ENCODE peak calls at places on chromosomes 7 and 10, in seven cellular contexts. M is body of pancreas, U is cardiac muscle cell, V is heart left ventricle, G is spleen, F is AG04450, L is fibroblast of pulmonary artery. H is an unnamed sample.

GRCh38 chr10:62079885-62080559 is 178.5 kb downstream of the ARID5B start:
- DNase-seq in M (no peak), U (no peak), V (no peak), G (no peak), F (no peak), L (no peak), H (no peak)

GRCh38 chr7:1127001-1127400 is 33.0 kb downstream of the ZFAND2A start:
- DNase-seq in M (no peak), U (no peak), V (no peak), G (peak), F (no peak), L (no peak), H (no peak)

GRCh38 chr7:27152816-27153486 is 568 bp upstream of the HOXA3 start:
- DNase-seq in M (no peak), U (no peak), V (peak), G (peak), F (no peak), L (no peak), H (no peak)

GRCh38 chr10:21159669-21160068 is 262.6 kb upstream of the NEBL start:
- DNase-seq in M (no peak), U (no peak), V (no peak), G (no peak), F (no peak), L (no peak), H (no peak)

GRCh38 chr10:100802607-100803006 is 57.2 kb downstream of the PAX2 start:
- DNase-seq in M (no peak), U (no peak), V (no peak), G (peak), F (no peak), L (no peak), H (no peak)

GRCh38 chr7:104677587-104677986 is 336.4 kb upstream of the KMT2E start:
- DNase-seq in M (no peak), U (no peak), V (no peak), G (no peak), F (no peak), L (no peak), H (no peak)

GRCh38 chr7:81256991-81257390 is 338.1 kb upstream of the SEMA3C start:
- DNase-seq in M (peak), U (peak), V (no peak), G (no peak), F (no peak), L (peak), H (no peak)

GRCh38 chr10:88062385-88062784 is 199.0 kb downstream of the PTEN start:
- DNase-seq in M (no peak), U (no peak), V (no peak), G (no peak), F (no peak), L (no peak), H (no peak)

GRCh38 chr7:36066021-36066664 is 86.9 kb upstream of the EEPD1 start:
- DNase-seq in M (peak), U (no peak), V (no peak), G (no peak), F (no peak), L (no peak), H (no peak)

GRCh38 chr10:74194545-74194944 is 43.5 kb downstream of the ADK start:
- DNase-seq in M (no peak), U (peak), V (no peak), G (no peak), F (no peak), L (peak), H (no peak)

GRCh38 chr7:50533849-50534248 is 31.4 kb downstream of the DDC start:
- DNase-seq in M (peak), U (no peak), V (no peak), G (no peak), F (no peak), L (no peak), H (no peak)

GRCh38 chr7:4147931-4148620 is 534.0 kb upstream of the FOXK1 start:
- DNase-seq in M (no peak), U (no peak), V (peak), G (no peak), F (no peak), L (no peak), H (no peak)

GRCh38 chr10:62778125-62778524 is 26.4 kb upstream of the ADO start:
- DNase-seq in M (no peak), U (no peak), V (no peak), G (no peak), F (no peak), L (no peak), H (no peak)

GRCh38 chr10:124105594-124105993 is 12.2 kb upstream of the CHST15 start:
- DNase-seq in M (no peak), U (no peak), V (no peak), G (no peak), F (no peak), L (no peak), H (no peak)

GRCh38 chr10:44293842-44294241 is 91.1 kb downstream of the CXCL12 start:
- DNase-seq in M (peak), U (peak), V (no peak), G (no peak), F (peak), L (peak), H (no peak)

GRCh38 chr7:95623788-95624187 is 27.5 kb upstream of the PDK4 start:
- DNase-seq in M (no peak), U (no peak), V (no peak), G (no peak), F (no peak), L (no peak), H (no peak)

GRCh38 chr10:74957199-74958084 is 131.0 kb downstream of the KAT6B start:
- DNase-seq in M (no peak), U (no peak), V (no peak), G (no peak), F (no peak), L (peak), H (no peak)

GRCh38 chr10:60044221-60044620 is 137.9 kb upstream of the CCDC6 start:
- DNase-seq in M (no peak), U (peak), V (no peak), G (no peak), F (no peak), L (peak), H (no peak)

GRCh38 chr7:101935521-101936141 is 118.2 kb downstream of the CUX1 start:
- DNase-seq in M (no peak), U (no peak), V (peak), G (peak), F (no peak), L (no peak), H (peak)
- H3K4me3 ChIP-seq in M (no peak), U (no peak), V (peak), G (no peak), F (no peak), L (no peak), H (no peak)

GRCh38 chr10:47225928-47226645 is 73.9 kb upstream of the GDF10 start:
- DNase-seq in M (no peak), U (no peak), V (no peak), G (no peak), F (no peak), L (no peak), H (no peak)
- TF ChIP-seq CTCF in M (no peak), U (no peak), V (no peak), G (no peak), F (no peak), L (no peak), H (no peak)

GRCh38 chr10:50991496-50992355 is 82.6 kb upstream of the PRKG1 start:
- DNase-seq in M (peak), U (peak), V (peak), G (peak), F (no peak), L (peak), H (no peak)

GRCh38 chr10:50992356-50992866 is 81.9 kb upstream of the PRKG1 start:
- DNase-seq in M (no peak), U (peak), V (peak), G (peak), F (no peak), L (peak), H (no peak)

GRCh38 chr10:50988792-50989191 is 85.5 kb upstream of the PRKG1 start:
- DNase-seq in M (no peak), U (peak), V (no peak), G (no peak), F (no peak), L (peak), H (no peak)

GRCh38 chr10:50992972-50993766 is 81.1 kb upstream of the PRKG1 start:
- DNase-seq in M (no peak), U (peak), V (peak), G (peak), F (peak), L (peak), H (no peak)

DNA sequence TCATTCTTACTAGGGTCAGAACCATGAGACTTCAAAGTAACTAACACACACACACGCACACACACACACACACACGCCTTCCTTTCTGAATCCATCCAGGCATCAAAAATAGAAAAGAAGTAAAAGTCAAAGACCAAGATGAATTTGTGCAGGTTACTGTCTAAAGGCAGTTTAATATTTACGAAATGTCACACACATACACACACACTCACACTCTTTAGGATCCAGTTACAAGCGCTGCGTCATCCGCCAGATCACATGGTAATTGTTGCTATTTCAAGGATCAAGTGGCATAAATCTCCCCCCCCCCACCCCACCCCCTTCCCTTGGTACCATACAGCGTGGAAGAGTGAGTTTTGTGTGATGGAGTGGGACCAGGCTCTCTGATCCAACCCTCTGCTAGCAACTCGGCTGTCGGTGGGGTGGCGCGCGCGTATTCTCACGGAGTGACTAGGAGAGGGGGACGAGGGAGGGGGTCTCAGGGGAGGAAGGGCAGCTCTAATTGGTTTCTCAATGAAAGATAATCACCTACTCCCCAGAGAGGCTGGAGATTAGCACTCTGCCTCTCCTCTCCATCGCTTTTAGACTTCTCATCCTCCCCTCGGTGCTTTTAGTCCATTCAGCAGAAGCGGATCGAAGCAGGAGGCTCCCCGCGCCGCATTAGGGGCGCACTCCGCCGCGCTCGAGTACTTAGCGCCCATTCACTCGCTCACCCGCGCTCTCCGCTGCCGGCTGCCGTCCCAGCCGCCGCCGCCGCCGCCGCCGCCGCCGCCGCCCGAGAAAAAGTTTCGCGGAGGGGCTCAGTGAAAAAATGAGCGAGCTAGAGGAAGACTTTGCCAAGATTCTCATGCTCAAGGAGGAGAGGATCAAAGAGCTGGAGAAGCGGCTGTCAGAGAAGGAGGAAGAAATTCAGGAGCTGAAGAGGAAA is 83.5 kb upstream of the PRKG1 start:
- DNase-seq in M (peak), U (peak), V (peak), G (no peak), F (peak), L (peak), H (no peak)
- H3K4me3 ChIP-seq in M (peak), U (peak), V (peak), G (peak), F (peak), L (peak), H (no peak)

DNA sequence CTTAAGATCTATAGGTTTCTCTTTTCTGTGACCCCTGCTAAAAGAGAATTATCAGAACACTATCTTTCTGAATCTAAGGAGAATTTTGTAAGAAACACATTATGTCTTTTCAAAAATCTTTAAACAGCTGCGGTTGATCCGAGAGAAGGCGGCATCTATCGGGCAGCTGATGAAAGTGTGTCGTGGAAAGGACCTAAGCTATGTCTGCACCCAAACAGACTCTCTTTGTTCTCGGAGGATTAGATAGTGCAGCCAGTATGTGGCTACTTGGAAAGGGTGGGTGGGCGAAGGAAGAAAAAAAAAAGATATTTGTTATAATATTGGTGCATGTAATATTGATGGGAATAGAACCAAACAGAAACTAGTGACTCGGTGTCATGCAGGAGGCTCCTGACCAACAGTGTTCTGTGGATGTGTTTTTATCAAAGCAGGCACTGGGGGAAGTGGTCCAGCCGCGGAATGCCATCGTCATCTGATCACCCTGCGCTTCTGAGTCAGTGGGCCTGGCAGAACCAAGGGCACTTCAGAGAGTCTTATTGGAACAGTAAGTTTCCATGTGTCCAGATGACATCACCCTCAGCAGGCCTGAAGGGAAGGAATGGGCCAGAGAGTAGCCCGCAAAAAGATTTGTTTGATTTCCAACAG is 509.7 kb upstream of the AKR1E2 start:
- DNase-seq in M (no peak), U (peak), V (no peak), G (no peak), F (peak), L (peak), H (no peak)
- TF ChIP-seq CTCF in M (no peak), U (peak), V (no peak), G (no peak), F (peak), L (peak), H (no peak)

GRCh38 chr10:17453377-17454091 is 861 bp downstream of the ST8SIA6 start:
- DNase-seq in M (peak), U (peak), V (peak), G (peak), F (no peak), L (peak), H (no peak)
- H3K4me3 ChIP-seq in M (no peak), U (peak), V (peak), G (peak), F (peak), L (peak), H (no peak)

DNA sequence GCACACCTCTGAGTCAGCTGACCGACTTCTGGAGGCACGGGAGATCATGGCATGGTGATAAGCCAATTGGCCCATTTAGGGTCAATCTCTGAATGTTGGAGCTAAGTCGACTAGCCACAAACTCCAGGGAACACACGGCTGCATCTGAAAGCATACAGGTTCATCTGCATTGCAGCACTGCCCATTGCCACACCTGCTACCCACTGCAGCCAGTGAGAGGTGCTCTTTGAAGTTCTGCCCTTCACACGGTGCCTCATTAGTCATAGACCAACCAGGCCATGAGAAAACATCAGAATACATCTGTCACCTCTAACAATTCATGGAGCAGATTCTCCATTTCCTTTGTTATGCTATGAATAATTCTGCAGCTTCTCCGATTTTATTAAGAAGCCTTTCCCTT is 65.6 kb upstream of the FAM204A start:
- DNase-seq in M (no peak), U (no peak), V (no peak), G (no peak), F (no peak), L (no peak), H (no peak)
- TF ChIP-seq CTCF in M (no peak), U (no peak), V (no peak), G (no peak), F (no peak), L (no peak), H (no peak)

GRCh38 chr7:105876091-105876963 is at the start of gene ATXN7L1:
- DNase-seq in M (peak), U (peak), V (peak), G (peak), F (peak), L (peak), H (peak)

GRCh38 chr7:105879782-105880181 is 3.4 kb upstream of the ATXN7L1 start:
- DNase-seq in M (no peak), U (no peak), V (no peak), G (no peak), F (no peak), L (no peak), H (no peak)

GRCh38 chr7:105878746-105879605 is 2.6 kb upstream of the ATXN7L1 start:
- DNase-seq in M (no peak), U (no peak), V (no peak), G (peak), F (no peak), L (no peak), H (no peak)

GRCh38 chr7:105876964-105877601 is 684 bp upstream of the ATXN7L1 start:
- DNase-seq in M (peak), U (peak), V (peak), G (peak), F (no peak), L (peak), H (peak)

GRCh38 chr7:105877736-105878135 is 1.3 kb upstream of the ATXN7L1 start:
- DNase-seq in M (no peak), U (no peak), V (no peak), G (no peak), F (no peak), L (peak), H (no peak)
- H3K4me3 ChIP-seq in M (no peak), U (peak), V (peak), G (no peak), F (peak), L (peak), H (no peak)